ENCODE peak calls at places on chromosomes 13 and 19, in four cellular contexts. One of them, this sample, is unnamed.

GRCh38 chr19:1125601-1126533 is 22.1 kb downstream of the GPX4 start:
- DNase-seq in fibroblast of pulmonary artery: no peak
- DNase-seq in AG09309: no peak
- DNase-seq in kidney epithelial cell: no peak
- DNase-seq in this sample: no peak

GRCh38 chr19:33434090-33434885 is 60.8 kb downstream of the CEBPG start:
- DNase-seq in AG09309: no peak
- DNase-seq in fibroblast of pulmonary artery: no peak
- DNase-seq in kidney epithelial cell: no peak
- DNase-seq in this sample: no peak

GRCh38 chr13:20767309-20767943 is 6.3 kb downstream of the EEF1AKMT1 start:
- DNase-seq in kidney epithelial cell: no peak
- DNase-seq in AG09309: no peak
- DNase-seq in fibroblast of pulmonary artery: no peak
- DNase-seq in this sample: no peak

GRCh38 chr13:42348576-42348975 is 76.6 kb downstream of the AKAP11 start:
- DNase-seq in kidney epithelial cell: no peak
- DNase-seq in fibroblast of pulmonary artery: no peak
- DNase-seq in AG09309: no peak
- DNase-seq in this sample: no peak

GRCh38 chr13:94481966-94482365 is 2.5 kb upstream of the DCT start:
- DNase-seq in fibroblast of pulmonary artery: peak
- DNase-seq in kidney epithelial cell: peak
- DNase-seq in AG09309: peak
- DNase-seq in this sample: peak

GRCh38 chr19:53977991-53978731 is 13.3 kb upstream of the CACNG6 start:
- DNase-seq in AG09309: peak
- DNase-seq in kidney epithelial cell: no peak
- DNase-seq in fibroblast of pulmonary artery: peak
- DNase-seq in this sample: no peak

GRCh38 chr13:109517516-109517915 is 268.9 kb downstream of the IRS2 start:
- DNase-seq in AG09309: no peak
- DNase-seq in kidney epithelial cell: no peak
- DNase-seq in fibroblast of pulmonary artery: peak
- DNase-seq in this sample: no peak

GRCh38 chr13:34021619-34022018 is 203.7 kb downstream of the RFC3 start:
- DNase-seq in fibroblast of pulmonary artery: no peak
- DNase-seq in AG09309: no peak
- DNase-seq in kidney epithelial cell: no peak
- DNase-seq in this sample: no peak

GRCh38 chr13:68078457-68078856 is 848.3 kb upstream of the PCDH9 start:
- DNase-seq in kidney epithelial cell: no peak
- DNase-seq in fibroblast of pulmonary artery: no peak
- DNase-seq in AG09309: no peak
- DNase-seq in this sample: no peak

GRCh38 chr13:47085346-47085745 is 188.5 kb upstream of the HTR2A start:
- DNase-seq in AG09309: peak
- DNase-seq in kidney epithelial cell: no peak
- DNase-seq in fibroblast of pulmonary artery: no peak
- DNase-seq in this sample: no peak

GRCh38 chr13:40464349-40464748 is 202.1 kb downstream of the FOXO1 start:
- DNase-seq in AG09309: no peak
- DNase-seq in fibroblast of pulmonary artery: no peak
- DNase-seq in kidney epithelial cell: no peak
- DNase-seq in this sample: no peak

GRCh38 chr19:19053508-19054314 is 10.1 kb upstream of the SLC25A42 start:
- DNase-seq in fibroblast of pulmonary artery: peak
- DNase-seq in kidney epithelial cell: no peak
- DNase-seq in AG09309: no peak
- DNase-seq in this sample: no peak

GRCh38 chr13:75749407-75749806 is 113.3 kb downstream of the LMO7 start:
- DNase-seq in kidney epithelial cell: no peak
- DNase-seq in fibroblast of pulmonary artery: peak
- DNase-seq in AG09309: peak
- DNase-seq in this sample: no peak

GRCh38 chr13:98033277-98034247 is 80.1 kb downstream of the IPO5 start:
- DNase-seq in fibroblast of pulmonary artery: peak
- DNase-seq in AG09309: peak
- DNase-seq in kidney epithelial cell: peak
- DNase-seq in this sample: no peak

GRCh38 chr13:67076378-67076777 is 153.8 kb downstream of the PCDH9 start:
- DNase-seq in kidney epithelial cell: no peak
- DNase-seq in fibroblast of pulmonary artery: peak
- DNase-seq in AG09309: no peak
- DNase-seq in this sample: no peak

GRCh38 chr13:110106726-110107125 is 200.2 kb downstream of the COL4A1 start:
- DNase-seq in kidney epithelial cell: no peak
- DNase-seq in AG09309: no peak
- DNase-seq in fibroblast of pulmonary artery: peak
- DNase-seq in this sample: no peak

GRCh38 chr13:20559659-20560356 is 7.1 kb upstream of the IFT88 start:
- DNase-seq in fibroblast of pulmonary artery: no peak
- DNase-seq in AG09309: no peak
- DNase-seq in kidney epithelial cell: no peak
- DNase-seq in this sample: no peak

GRCh38 chr19:48403606-48404005 is 10.1 kb downstream of the GRIN2D start:
- DNase-seq in kidney epithelial cell: no peak
- DNase-seq in fibroblast of pulmonary artery: peak
- DNase-seq in AG09309: no peak
- DNase-seq in this sample: no peak

GRCh38 chr19:46002678-46003275 is 7.5 kb downstream of the CCDC61 start:
- DNase-seq in kidney epithelial cell: no peak
- DNase-seq in AG09309: no peak
- DNase-seq in fibroblast of pulmonary artery: no peak
- DNase-seq in this sample: no peak

GRCh38 chr13:87677334-87678234 is 6.4 kb downstream of the SLITRK5 start:
- DNase-seq in AG09309: no peak
- DNase-seq in fibroblast of pulmonary artery: no peak
- DNase-seq in kidney epithelial cell: no peak
- DNase-seq in this sample: no peak

GRCh38 chr19:10762656-10763055 is 44.8 kb downstream of the DNM2 start:
- DNase-seq in kidney epithelial cell: no peak
- DNase-seq in fibroblast of pulmonary artery: no peak
- DNase-seq in AG09309: no peak
- DNase-seq in this sample: no peak

GRCh38 chr19:23116802-23117571 is at the start of gene ZNF730:
- DNase-seq in fibroblast of pulmonary artery: peak
- DNase-seq in AG09309: no peak
- DNase-seq in kidney epithelial cell: peak
- DNase-seq in this sample: no peak

GRCh38 chr13:44920013-44920412 is 69.3 kb downstream of the NUFIP1 start:
- DNase-seq in fibroblast of pulmonary artery: no peak
- DNase-seq in AG09309: no peak
- DNase-seq in kidney epithelial cell: no peak
- DNase-seq in this sample: no peak

GRCh38 chr19:45547965-45548609 is 36.5 kb downstream of the OPA3 start:
- DNase-seq in fibroblast of pulmonary artery: peak
- DNase-seq in kidney epithelial cell: no peak
- DNase-seq in AG09309: peak
- DNase-seq in this sample: no peak

GRCh38 chr19:33052352-33052972 is 12.2 kb downstream of the RHPN2 start:
- DNase-seq in kidney epithelial cell: peak
- DNase-seq in fibroblast of pulmonary artery: peak
- DNase-seq in AG09309: no peak
- DNase-seq in this sample: peak

GRCh38 chr19:7294571-7295212 is 478 bp upstream of the INSR start:
- DNase-seq in kidney epithelial cell: no peak
- DNase-seq in AG09309: no peak
- DNase-seq in fibroblast of pulmonary artery: peak
- DNase-seq in this sample: no peak

GRCh38 chr13:79457948-79458347 is 23.0 kb upstream of the NDFIP2 start:
- DNase-seq in fibroblast of pulmonary artery: peak
- DNase-seq in AG09309: no peak
- DNase-seq in kidney epithelial cell: no peak
- DNase-seq in this sample: no peak

GRCh38 chr13:33490461-33491327 is 205.1 kb upstream of the STARD13 start:
- DNase-seq in AG09309: no peak
- DNase-seq in fibroblast of pulmonary artery: peak
- DNase-seq in kidney epithelial cell: no peak
- DNase-seq in this sample: peak

GRCh38 chr13:105428816-105429215 is 1106.6 kb downstream of the EFNB2 start:
- DNase-seq in kidney epithelial cell: no peak
- DNase-seq in fibroblast of pulmonary artery: no peak
- DNase-seq in AG09309: no peak
- DNase-seq in this sample: no peak

GRCh38 chr19:37007587-37008220 is 70.5 kb upstream of the ZNF420 start:
- DNase-seq in fibroblast of pulmonary artery: peak
- DNase-seq in kidney epithelial cell: no peak
- DNase-seq in AG09309: peak
- DNase-seq in this sample: no peak

GRCh38 chr13:25232937-25233515 is 54.3 kb downstream of the MTMR6 start:
- DNase-seq in fibroblast of pulmonary artery: peak
- DNase-seq in kidney epithelial cell: no peak
- DNase-seq in AG09309: peak
- DNase-seq in this sample: no peak

GRCh38 chr13:32036762-32037161 is 5.2 kb downstream of the FRY start:
- DNase-seq in fibroblast of pulmonary artery: no peak
- DNase-seq in kidney epithelial cell: no peak
- DNase-seq in AG09309: no peak
- DNase-seq in this sample: no peak

GRCh38 chr19:57280913-57281425 is 684 bp downstream of the ZNF460 start:
- DNase-seq in AG09309: no peak
- DNase-seq in fibroblast of pulmonary artery: no peak
- DNase-seq in kidney epithelial cell: no peak
- DNase-seq in this sample: no peak

GRCh38 chr13:40026741-40027140 is 371.3 kb downstream of the COG6 start:
- DNase-seq in fibroblast of pulmonary artery: no peak
- DNase-seq in kidney epithelial cell: no peak
- DNase-seq in AG09309: no peak
- DNase-seq in this sample: no peak

GRCh38 chr19:34260771-34261173 is 6.4 kb downstream of the GARRE1 start:
- DNase-seq in kidney epithelial cell: no peak
- DNase-seq in fibroblast of pulmonary artery: peak
- DNase-seq in AG09309: no peak
- DNase-seq in this sample: no peak

GRCh38 chr13:34349091-34349722 is 531.3 kb downstream of the RFC3 start:
- DNase-seq in kidney epithelial cell: peak
- DNase-seq in AG09309: peak
- DNase-seq in fibroblast of pulmonary artery: peak
- DNase-seq in this sample: peak

GRCh38 chr13:99432637-99433542 is 68.4 kb upstream of the TM9SF2 start:
- DNase-seq in fibroblast of pulmonary artery: peak
- DNase-seq in kidney epithelial cell: peak
- DNase-seq in AG09309: no peak
- DNase-seq in this sample: peak

GRCh38 chr13:113176292-113176691 is 17.8 kb downstream of the PROZ start:
- DNase-seq in fibroblast of pulmonary artery: no peak
- DNase-seq in kidney epithelial cell: no peak
- DNase-seq in AG09309: no peak
- DNase-seq in this sample: no peak

GRCh38 chr13:48542581-48543341 is 9.9 kb upstream of the RCBTB2 start:
- DNase-seq in AG09309: no peak
- DNase-seq in kidney epithelial cell: no peak
- DNase-seq in fibroblast of pulmonary artery: peak
- DNase-seq in this sample: no peak
- TF ChIP-seq CTCF in AG09309: no peak
- TF ChIP-seq CTCF in kidney epithelial cell: peak
- TF ChIP-seq CTCF in fibroblast of pulmonary artery: peak
- TF ChIP-seq CTCF in this sample: peak

GRCh38 chr13:111139452-111139851 is 24.3 kb downstream of the ARHGEF7 start:
- DNase-seq in AG09309: no peak
- DNase-seq in fibroblast of pulmonary artery: no peak
- DNase-seq in kidney epithelial cell: no peak
- DNase-seq in this sample: no peak

GRCh38 chr13:111143875-111144540 is 28.9 kb downstream of the ARHGEF7 start:
- DNase-seq in AG09309: no peak
- DNase-seq in kidney epithelial cell: no peak
- DNase-seq in fibroblast of pulmonary artery: no peak
- DNase-seq in this sample: no peak

GRCh38 chr13:111142472-111142871 is 27.4 kb downstream of the ARHGEF7 start:
- DNase-seq in AG09309: no peak
- DNase-seq in fibroblast of pulmonary artery: no peak
- DNase-seq in kidney epithelial cell: no peak
- DNase-seq in this sample: no peak

GRCh38 chr13:111139874-111140561 is 24.9 kb downstream of the ARHGEF7 start:
- DNase-seq in fibroblast of pulmonary artery: no peak
- DNase-seq in kidney epithelial cell: no peak
- DNase-seq in AG09309: no peak
- DNase-seq in this sample: no peak

DNA sequence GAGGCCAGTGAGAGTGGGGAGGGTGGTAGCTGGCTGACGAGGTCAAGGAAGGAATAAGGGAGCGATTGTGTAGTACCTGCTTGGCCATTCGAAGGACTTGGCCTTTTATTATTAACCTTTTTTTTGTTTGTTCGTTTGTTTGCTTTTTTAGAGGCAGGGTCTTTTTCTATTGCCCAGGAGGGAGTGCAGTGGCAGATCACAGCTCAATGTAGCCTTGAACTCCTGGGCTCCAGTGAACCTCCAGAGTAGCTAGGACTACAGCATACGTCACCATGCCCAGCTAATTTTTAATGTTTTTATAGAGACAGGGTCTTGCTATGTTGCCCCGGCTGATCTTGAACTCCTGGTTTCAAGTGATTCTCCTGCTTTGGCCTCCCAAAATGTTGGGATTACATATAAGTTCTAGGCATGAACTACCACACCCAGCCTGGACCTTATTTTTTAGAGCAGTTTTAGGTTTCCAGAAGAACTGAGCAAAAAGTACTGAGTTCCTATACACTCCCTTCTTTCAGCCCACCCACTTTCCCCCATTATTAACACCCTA is 25.5 kb downstream of the ARHGEF7 start:
- DNase-seq in kidney epithelial cell: no peak
- DNase-seq in AG09309: no peak
- DNase-seq in fibroblast of pulmonary artery: no peak
- DNase-seq in this sample: no peak
- TF ChIP-seq CTCF in kidney epithelial cell: no peak
- TF ChIP-seq CTCF in AG09309: no peak
- TF ChIP-seq CTCF in fibroblast of pulmonary artery: no peak
- TF ChIP-seq CTCF in this sample: no peak

GRCh38 chr19:5338661-5339469 is 1.7 kb downstream of the PTPRS start:
- DNase-seq in AG09309: no peak
- DNase-seq in fibroblast of pulmonary artery: no peak
- DNase-seq in kidney epithelial cell: no peak
- DNase-seq in this sample: no peak

GRCh38 chr19:5340637-5341447 is at the start of gene PTPRS:
- DNase-seq in fibroblast of pulmonary artery: peak
- DNase-seq in AG09309: no peak
- DNase-seq in kidney epithelial cell: peak
- DNase-seq in this sample: no peak

GRCh38 chr19:5341448-5341820 is 822 bp upstream of the PTPRS start:
- DNase-seq in AG09309: no peak
- DNase-seq in fibroblast of pulmonary artery: no peak
- DNase-seq in kidney epithelial cell: no peak
- DNase-seq in this sample: no peak

GRCh38 chr19:5339470-5339949 is 1.1 kb downstream of the PTPRS start:
- DNase-seq in fibroblast of pulmonary artery: no peak
- DNase-seq in kidney epithelial cell: no peak
- DNase-seq in AG09309: no peak
- DNase-seq in this sample: no peak

GRCh38 chr19:5339950-5340636 is 519 bp downstream of the PTPRS start:
- DNase-seq in kidney epithelial cell: no peak
- DNase-seq in AG09309: no peak
- DNase-seq in fibroblast of pulmonary artery: no peak
- DNase-seq in this sample: no peak
- TF ChIP-seq CTCF in kidney epithelial cell: no peak
- TF ChIP-seq CTCF in AG09309: no peak
- TF ChIP-seq CTCF in fibroblast of pulmonary artery: no peak
- TF ChIP-seq CTCF in this sample: no peak

GRCh38 chr19:50453243-50453642 is 20.6 kb downstream of the MYBPC2 start:
- DNase-seq in kidney epithelial cell: no peak
- DNase-seq in AG09309: no peak
- DNase-seq in fibroblast of pulmonary artery: no peak
- DNase-seq in this sample: no peak
- TF ChIP-seq CTCF in kidney epithelial cell: no peak
- TF ChIP-seq CTCF in AG09309: no peak
- TF ChIP-seq CTCF in fibroblast of pulmonary artery: no peak
- TF ChIP-seq CTCF in this sample: no peak